ENCODE peak calls at places on chromosomes 1 and 21, in eight cellular contexts. F is BE2C, Y is iPS-NIHi11, S is WTC11, U is RWPE2, N is SW480, C is astrocyte, G is GDM1. J is an unnamed sample.

GRCh38 chr1:27552911-27553420 is 51.0 kb downstream of the AHDC1 start:
- DNase-seq in G (no peak), Y (peak), S (peak), C (no peak), F (no peak), N (no peak), U (no peak), J (peak)

GRCh38 chr1:24939657-24940193 is 9.6 kb upstream of the RUNX3 start:
- DNase-seq in S (no peak), G (no peak), Y (no peak), C (no peak), N (no peak), F (no peak), U (no peak), J (no peak)

GRCh38 chr1:166814611-166815010 is 24.7 kb upstream of the POGK start:
- DNase-seq in F (no peak), C (peak), N (no peak), S (no peak), G (no peak), Y (no peak), U (no peak), J (no peak)

GRCh38 chr1:39332828-39333227 is 128.3 kb downstream of the MACF1 start:
- DNase-seq in G (no peak), S (no peak), C (no peak), F (no peak), N (no peak), Y (no peak), U (no peak), J (no peak)

GRCh38 chr21:32719085-32719484 is 8.7 kb downstream of the SYNJ1 start:
- DNase-seq in N (no peak), Y (no peak), U (no peak), S (no peak), C (no peak), F (no peak), G (no peak), J (no peak)

GRCh38 chr1:41239988-41240610 is 2.0 kb downstream of the SCMH1 start:
- DNase-seq in U (no peak), N (peak), S (no peak), F (no peak), Y (no peak), G (no peak), C (peak), J (no peak)

GRCh38 chr1:53681647-53682368 is 57.2 kb downstream of the GLIS1 start:
- DNase-seq in S (peak), N (peak), Y (peak), F (peak), G (peak), U (no peak), C (no peak), J (peak)

GRCh38 chr1:166164995-166165660 is 1.7 kb downstream of the FAM78B start:
- DNase-seq in N (peak), C (peak), S (peak), Y (peak), F (peak), U (no peak), G (no peak), J (peak)

GRCh38 chr1:38875811-38876210 is 2.7 kb upstream of the MYCBP start:
- DNase-seq in Y (no peak), S (no peak), U (no peak), C (no peak), N (no peak), G (no peak), F (no peak), J (no peak)

GRCh38 chr21:38319781-38320180 is 63.0 kb downstream of the KCNJ15 start:
- DNase-seq in G (no peak), U (no peak), Y (no peak), F (no peak), C (peak), S (no peak), N (no peak), J (no peak)

GRCh38 chr1:235885654-235886238 is 19.0 kb upstream of the LYST start:
- DNase-seq in G (no peak), S (no peak), C (no peak), F (no peak), U (no peak), N (no peak), Y (no peak), J (no peak)

GRCh38 chr1:28021064-28021463 is 61.3 kb downstream of the XKR8 start:
- DNase-seq in U (no peak), G (no peak), Y (no peak), F (no peak), N (no peak), S (no peak), C (no peak), J (peak)

GRCh38 chr1:109385417-109385816 is 12.3 kb downstream of the SORT1 start:
- DNase-seq in N (no peak), S (no peak), F (no peak), C (no peak), U (no peak), Y (no peak), G (no peak), J (no peak)

GRCh38 chr21:16420086-16420724 is 690.4 kb downstream of the USP25 start:
- DNase-seq in S (no peak), Y (peak), U (no peak), F (peak), C (peak), G (no peak), N (no peak), J (no peak)

GRCh38 chr1:234481771-234482170 is 2.8 kb upstream of the TARBP1 start:
- DNase-seq in U (no peak), G (no peak), N (no peak), C (no peak), S (no peak), F (no peak), Y (no peak), J (no peak)

GRCh38 chr1:236416165-236416564 is 22.1 kb downstream of the EDARADD start:
- DNase-seq in U (no peak), N (no peak), G (no peak), Y (no peak), S (no peak), C (no peak), F (no peak), J (no peak)

GRCh38 chr1:25657121-25657521 is 40.5 kb downstream of the MAN1C1 start:
- DNase-seq in U (no peak), G (no peak), F (no peak), S (no peak), N (no peak), C (no peak), Y (no peak), J (no peak)

GRCh38 chr1:156431366-156432108 is 62.5 kb downstream of the RHBG start:
- DNase-seq in U (no peak), N (no peak), F (no peak), G (no peak), C (no peak), S (no peak), Y (no peak), J (no peak)